ENCODE peak calls at places on chromosomes 11 and 22, in nine cellular contexts. L is type B pancreatic cell, J is GM13977, T is cardiac fibroblast, Y is choroid plexus epithelial cell, M is WERI-Rb-1, U is thoracic aorta, H is cardiac muscle cell, Z is GM12865. D is an unnamed sample.
A peak's percentile ranks its signal among the peaks of the same experiment; 100 is the strongest.

GRCh38 chr11:114762437-114762836 is 84.1 kb downstream of the NXPE2 start:
- DNase-seq in Y (peak; percentile 79), M (peak; percentile 76), H (peak; percentile 80), T (peak; percentile 61), L (no peak), U (no peak), J (peak; percentile 37), Z (peak; percentile 13), D (peak; percentile 21)

GRCh38 chr11:86011175-86011574 is 57.7 kb downstream of the PICALM start:
- DNase-seq in H (no peak), J (no peak), L (no peak), Z (no peak), Y (no peak), U (no peak), T (no peak), M (no peak), D (no peak)

GRCh38 chr11:80617156-80617555 is 1176.3 kb upstream of the TENM4 start:
- DNase-seq in Z (no peak), M (no peak), H (no peak), J (no peak), L (no peak), T (no peak), U (no peak), Y (no peak), D (no peak)

GRCh38 chr11:83467841-83468240 is 181.7 kb upstream of the CCDC90B start:
- DNase-seq in J (no peak), M (no peak), U (no peak), H (no peak), Y (no peak), Z (no peak), L (no peak), T (no peak), D (no peak)

GRCh38 chr11:47234669-47235075 is 13.9 kb downstream of the ACP2 start:
- DNase-seq in T (peak; percentile 64), M (no peak), J (no peak), Y (peak; percentile 65), H (no peak), U (no peak), L (no peak), Z (no peak), D (no peak)

GRCh38 chr22:31616315-31616980 is 45.6 kb downstream of the PISD start:
- DNase-seq in Z (peak; percentile 70), H (no peak), J (peak; percentile 81), Y (no peak), M (peak; percentile 45), U (no peak), L (no peak), T (no peak), D (no peak)

GRCh38 chr22:38819387-38819940 is 24.4 kb downstream of the NPTXR start:
- DNase-seq in M (no peak), J (no peak), Z (no peak), Y (no peak), L (no peak), T (no peak), U (no peak), H (no peak), D (no peak)

GRCh38 chr22:36738416-36739020 is 35.0 kb upstream of the CACNG2 start:
- DNase-seq in T (no peak), L (peak; percentile 10), U (no peak), H (no peak), Z (no peak), J (no peak), Y (no peak), M (no peak), D (no peak)

GRCh38 chr22:17120281-17120680 is 879 bp downstream of the TMEM121B start:
- DNase-seq in J (peak; percentile 81), U (no peak), H (peak; percentile 93), Y (peak; percentile 50), M (no peak), T (peak; percentile 19), L (peak; percentile 79), Z (peak; percentile 52), D (no peak)

GRCh38 chr11:116729501-116730240 is 43.1 kb downstream of the BUD13 start:
- DNase-seq in H (no peak), T (no peak), M (no peak), J (no peak), Y (no peak), U (no peak), Z (no peak), L (no peak), D (no peak)

GRCh38 chr11:100469835-100470234 is 217.3 kb upstream of the ARHGAP42 start:
- DNase-seq in L (no peak), M (no peak), Y (peak; percentile 16), U (no peak), J (no peak), H (no peak), Z (no peak), T (no peak), D (no peak)

GRCh38 chr11:62125881-62126280 is 2.1 kb downstream of the INCENP start:
- DNase-seq in M (no peak), Z (no peak), L (no peak), Y (no peak), J (no peak), H (no peak), U (no peak), T (no peak), D (no peak)

GRCh38 chr11:12889243-12889642 is 119.9 kb upstream of the RASSF10 start:
- DNase-seq in M (no peak), J (no peak), L (no peak), H (no peak), U (peak; percentile 60), Y (peak; percentile 85), T (peak; percentile 84), Z (no peak), D (peak; percentile 76)

GRCh38 chr11:32374261-32374711 is 61.1 kb downstream of the WT1 start:
- DNase-seq in U (no peak), Y (peak; percentile 46), H (peak; percentile 74), J (peak; percentile 72), Z (peak; percentile 80), T (peak; percentile 43), L (no peak), M (peak; percentile 65), D (no peak)

GRCh38 chr11:134289789-134290188 is 13.6 kb downstream of the GLB1L3 start:
- DNase-seq in M (no peak), H (peak; percentile 13), J (no peak), U (no peak), T (no peak), L (no peak), Z (no peak), Y (no peak), D (no peak)

GRCh38 chr22:17990167-17990566 is 34.2 kb downstream of the MICAL3 start:
- DNase-seq in T (no peak), M (no peak), J (no peak), H (no peak), U (no peak), Y (peak; percentile 39), L (no peak), Z (no peak), D (no peak)

GRCh38 chr11:64357904-64358535 is 942 bp upstream of the RPS6KA4 start:
- DNase-seq in T (peak; percentile 21), U (no peak), H (no peak), Y (no peak), M (no peak), J (no peak), Z (no peak), L (no peak), D (no peak)

GRCh38 chr22:41656515-41656914 is 32.2 kb downstream of the SNU13 start:
- DNase-seq in M (no peak), U (no peak), Y (peak; percentile 12), J (no peak), L (no peak), T (no peak), Z (no peak), H (no peak), D (no peak)

GRCh38 chr22:35037089-35037488 is 28.9 kb upstream of the ISX start:
- DNase-seq in J (peak; percentile 25), U (no peak), H (peak; percentile 27), L (no peak), Z (peak; percentile 51), M (peak; percentile 33), Y (no peak), T (no peak), D (no peak)
- TF ChIP-seq CTCF in J (peak; percentile 43), U (no peak), H (no peak), L (peak; percentile 59), Z (peak; percentile 44), M (peak; percentile 59), Y (no peak), T (no peak), D (peak; percentile 28)

DNA sequence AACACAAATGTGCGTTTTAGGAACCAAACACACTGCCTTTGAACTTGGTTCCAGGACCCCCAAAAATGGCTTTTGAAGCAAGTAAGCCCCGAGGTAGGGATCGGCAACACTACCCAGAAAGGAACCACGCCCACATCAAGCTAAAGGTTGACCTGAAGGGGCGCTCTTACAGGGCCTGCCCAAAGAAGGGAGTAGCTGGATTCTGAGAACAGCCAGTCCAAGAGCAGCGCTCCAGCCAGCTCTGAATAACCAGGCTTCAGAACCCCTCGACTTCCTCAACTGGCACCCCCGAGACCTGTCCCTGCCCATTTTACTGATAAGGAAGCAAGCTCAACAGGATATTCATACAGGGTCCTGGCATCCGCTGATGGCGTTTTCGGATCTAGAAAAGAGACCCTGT is 18.9 kb upstream of the MOB2 start:
- DNase-seq in T (no peak), M (no peak), U (no peak), L (no peak), Z (no peak), J (no peak), Y (no peak), H (no peak), D (no peak)
- TF ChIP-seq CTCF in T (no peak), M (peak; percentile 21), U (no peak), L (peak; percentile 26), Z (no peak), J (no peak), Y (no peak), H (no peak), D (peak; percentile 28)

GRCh38 chr22:29607426-29607825 is 4.0 kb downstream of the NF2 start:
- DNase-seq in U (no peak), Y (no peak), Z (no peak), L (no peak), J (no peak), H (no peak), T (peak; percentile 42), M (no peak), D (no peak)

GRCh38 chr22:29610780-29611179 is 7.3 kb downstream of the NF2 start:
- DNase-seq in M (no peak), Y (no peak), J (no peak), T (no peak), U (no peak), Z (no peak), H (no peak), L (no peak), D (no peak)

GRCh38 chr22:29606320-29606719 is 2.9 kb downstream of the NF2 start:
- DNase-seq in U (no peak), T (no peak), L (no peak), Y (no peak), J (no peak), H (no peak), Z (no peak), M (no peak), D (no peak)

GRCh38 chr22:29605236-29605850 is 1.9 kb downstream of the NF2 start:
- DNase-seq in U (no peak), J (no peak), Z (no peak), Y (no peak), H (no peak), T (no peak), M (no peak), L (no peak), D (no peak)

GRCh38 chr22:29609139-29609538 is 5.7 kb downstream of the NF2 start:
- DNase-seq in M (peak; percentile 23), J (no peak), U (no peak), L (no peak), T (no peak), H (peak; percentile 31), Y (peak; percentile 40), Z (no peak), D (no peak)
- TF ChIP-seq CTCF in M (peak; percentile 69), J (peak; percentile 2), U (no peak), L (peak; percentile 31), T (peak; percentile 41), H (peak; percentile 34), Y (peak; percentile 64), Z (no peak), D (peak; percentile 57)

GRCh38 chr11:2269601-2270321 is 627 bp downstream of the ASCL2 start:
- DNase-seq in Y (peak; percentile 57), Z (no peak), H (peak; percentile 65), T (peak; percentile 39), L (peak; percentile 82), U (no peak), J (peak; percentile 44), M (peak; percentile 54), D (no peak)
- TF ChIP-seq CTCF in Y (no peak), Z (no peak), H (peak; percentile 22), T (no peak), L (peak; percentile 57), U (no peak), J (no peak), M (peak; percentile 66), D (no peak)